ENCODE peak calls at places on chromosomes 6 and 20, in four cellular contexts. U is SW 1271, K is foreskin fibroblast, V is WTC11. X is an unnamed sample.

GRCh38 chr6:43391448-43392031 is 22.1 kb upstream of the ZNF318 start:
- DNase-seq in U (no peak), K (no peak), V (no peak), X (no peak)

GRCh38 chr6:40472354-40472753 is 114.8 kb downstream of the LRFN2 start:
- DNase-seq in U (no peak), K (no peak), V (no peak), X (no peak)

GRCh38 chr6:3291346-3291745 is 32.6 kb downstream of the PSMG4 start:
- DNase-seq in U (no peak), K (no peak), V (no peak), X (no peak)

GRCh38 chr20:9068232-9068781 is 580 bp upstream of the PLCB4 start:
- DNase-seq in U (no peak), K (peak; percentile 24), V (peak; percentile 70), X (no peak)

GRCh38 chr20:13930246-13930645 is 60.2 kb downstream of the SEL1L2 start:
- DNase-seq in U (no peak), K (peak; percentile 0), V (no peak), X (no peak)

GRCh38 chr6:118784641-118785164 is 109.2 kb upstream of the ASF1A start:
- DNase-seq in U (no peak), K (no peak), V (no peak), X (no peak)

GRCh38 chr20:64077876-64078551 is 1.3 kb downstream of the RGS19 start:
- DNase-seq in U (no peak), K (no peak), V (no peak), X (no peak)

GRCh38 chr6:8057263-8057662 is 6.9 kb downstream of the BLOC1S5 start:
- DNase-seq in U (no peak), K (no peak), V (no peak), X (no peak)

GRCh38 chr20:815914-816606 is 17.5 kb upstream of the FAM110A start:
- DNase-seq in U (no peak), K (peak; percentile 29), V (peak; percentile 76), X (peak; percentile 52)

GRCh38 chr6:10800810-10801209 is 37.5 kb downstream of the MAK start:
- DNase-seq in U (no peak), K (peak; percentile 32), V (no peak), X (no peak)

X was measured in GM18507.